ENCODE peak calls at places on chromosomes 6 and 20, in five cellular contexts. T is H1, W is HepG2, C is GM12878, R is K562. M is an unnamed sample.

GRCh38 chr6:119162134-119162761 is 83.8 kb upstream of the FAM184A start:
- DNase-seq in T (no peak), W (no peak), C (no peak), R (no peak), M (no peak)

GRCh38 chr6:12324096-12324495 is 33.9 kb downstream of the EDN1 start:
- DNase-seq in T (no peak), W (peak), C (no peak), R (no peak), M (peak)

GRCh38 chr20:38151455-38151854 is 13.6 kb downstream of the TGM2 start:
- DNase-seq in T (no peak), W (no peak), C (no peak), R (no peak), M (no peak)

GRCh38 chr20:31684153-31685003 is 38.3 kb downstream of the BCL2L1 start:
- DNase-seq in T (no peak), W (no peak), C (no peak), R (no peak), M (no peak)

GRCh38 chr6:26501482-26501986 is 1.4 kb downstream of the BTN1A1 start:
- DNase-seq in T (peak), W (no peak), C (no peak), R (no peak), M (no peak)

GRCh38 chr20:59955131-59955796 is 3.0 kb upstream of the CDH26 start:
- DNase-seq in T (no peak), W (peak), C (no peak), R (peak), M (peak)

GRCh38 chr20:2652724-2653510 is 485 bp downstream of the NOP56 start:
- DNase-seq in T (no peak), W (peak), C (no peak), R (no peak), M (no peak)

GRCh38 chr20:38550274-38550673 is 30.7 kb upstream of the ADIG start:
- DNase-seq in T (no peak), W (peak), C (no peak), R (no peak), M (no peak)

GRCh38 chr6:42281570-42281969 is 63.9 kb upstream of the MRPS10 start:
- DNase-seq in T (no peak), W (no peak), C (no peak), R (no peak), M (no peak)

GRCh38 chr6:134074151-134074712 is 21.8 kb upstream of the SLC2A12 start:
- DNase-seq in T (peak), W (peak), C (no peak), R (no peak), M (no peak)

GRCh38 chr6:142617158-142617557 is 315.4 kb downstream of the ADGRG6 start:
- DNase-seq in T (no peak), W (no peak), C (no peak), R (no peak), M (no peak)

GRCh38 chr20:51416532-51417244 is 125.8 kb downstream of the NFATC2 start:
- DNase-seq in T (no peak), W (no peak), C (no peak), R (no peak), M (no peak)

GRCh38 chr20:38779247-38780097 is 26.0 kb upstream of the PPP1R16B start:
- DNase-seq in T (peak), W (no peak), C (no peak), R (no peak), M (peak)

GRCh38 chr6:99885051-99885450 is 109.0 kb downstream of the MCHR2 start:
- DNase-seq in T (no peak), W (no peak), C (no peak), R (no peak), M (no peak)

GRCh38 chr6:38180586-38180985 is 361.1 kb downstream of the ZFAND3 start:
- DNase-seq in T (no peak), W (no peak), C (no peak), R (no peak), M (no peak)

GRCh38 chr6:124002377-124003081 is 198.9 kb downstream of the NKAIN2 start:
- DNase-seq in T (no peak), W (no peak), C (no peak), R (no peak), M (no peak)

GRCh38 chr6:154815938-154816820 is 83.0 kb downstream of the SCAF8 start:
- DNase-seq in T (no peak), W (no peak), C (no peak), R (no peak), M (no peak)

GRCh38 chr6:83518946-83519489 is 6.7 kb downstream of the PRSS35 start:
- DNase-seq in T (no peak), W (no peak), C (no peak), R (no peak), M (no peak)

GRCh38 chr20:58202039-58202438 is 26.4 kb downstream of the ANKRD60 start:
- DNase-seq in T (no peak), W (no peak), C (no peak), R (no peak), M (no peak)

GRCh38 chr20:41233976-41234514 is 83.5 kb downstream of the ZHX3 start:
- DNase-seq in T (no peak), W (no peak), C (no peak), R (no peak), M (no peak)

GRCh38 chr20:46028110-46028509 is 905 bp upstream of the SLC12A5 start:
- DNase-seq in T (no peak), W (no peak), C (no peak), R (no peak), M (no peak)

GRCh38 chr6:157604816-157605215 is 218.2 kb upstream of the SNX9 start:
- DNase-seq in T (no peak), W (no peak), C (no peak), R (no peak), M (no peak)

GRCh38 chr6:53043626-53044025 is 21.6 kb upstream of the FBXO9 start:
- DNase-seq in T (no peak), W (no peak), C (no peak), R (no peak), M (no peak)

GRCh38 chr6:47109281-47109680 is 67.1 kb upstream of the ADGRF1 start:
- DNase-seq in T (no peak), W (no peak), C (no peak), R (no peak), M (no peak)

GRCh38 chr20:2006452-2007381 is 12.9 kb upstream of the PDYN start:
- DNase-seq in T (no peak), W (peak), C (no peak), R (peak), M (peak)

DNA sequence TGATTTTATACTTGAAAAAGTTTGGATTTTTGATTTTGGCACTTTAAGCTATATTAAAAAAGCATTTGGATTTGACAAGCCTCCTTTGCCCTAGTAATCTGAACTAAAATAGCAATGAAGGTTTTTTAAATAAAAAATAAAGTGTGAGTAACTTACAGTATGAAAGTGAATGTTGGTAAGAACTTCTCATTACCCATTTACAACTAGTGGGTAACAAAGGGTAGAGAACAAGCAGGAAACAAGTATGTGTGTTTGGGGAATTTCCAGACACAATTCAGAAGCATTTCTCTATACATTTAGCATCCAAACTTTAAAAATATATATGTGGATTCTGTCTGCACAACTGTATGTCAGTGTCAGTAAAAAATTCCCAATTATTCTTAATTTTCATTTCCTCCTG is 2.9 kb downstream of the TMEM30A start:
- DNase-seq in T (no peak), W (no peak), C (no peak), R (no peak), M (no peak)
- H3K27ac ChIP-seq in T (no peak), W (no peak), C (peak), R (no peak), M (no peak)

GRCh38 chr20:4130404-4131189 is 115.2 kb upstream of the RNF24 start:
- DNase-seq in T (no peak), W (no peak), C (no peak), R (peak), M (no peak)
- TF ChIP-seq JUND in T (no peak), W (no peak), C (no peak), R (peak), M (peak)

GRCh38 chr6:148869589-148869988 is 122.8 kb downstream of the UST start:
- DNase-seq in T (no peak), W (no peak), C (no peak), R (no peak), M (no peak)

GRCh38 chr6:148868314-148868713 is 121.5 kb downstream of the UST start:
- DNase-seq in T (no peak), W (no peak), C (no peak), R (no peak), M (no peak)

GRCh38 chr6:148868901-148869300 is 122.1 kb downstream of the UST start:
- DNase-seq in T (no peak), W (no peak), C (no peak), R (no peak), M (no peak)

GRCh38 chr6:148866657-148867268 is 119.9 kb downstream of the UST start:
- DNase-seq in T (no peak), W (no peak), C (peak), R (no peak), M (no peak)

GRCh38 chr6:148867851-148868250 is 121.0 kb downstream of the UST start:
- DNase-seq in T (no peak), W (no peak), C (no peak), R (no peak), M (no peak)
- TF ChIP-seq ATF3 in T (no peak), W (no peak), C (no peak), R (no peak), M (no peak)

GRCh38 chr20:10597637-10598036 is 76.2 kb downstream of the JAG1 start:
- DNase-seq in T (no peak), W (no peak), C (no peak), R (no peak), M (no peak)
- H3K27ac ChIP-seq in T (no peak), W (no peak), C (no peak), R (no peak), M (peak)

GRCh38 chr6:214428-214827 is 77.9 kb upstream of the DUSP22 start:
- DNase-seq in T (no peak), W (no peak), C (no peak), R (no peak), M (no peak)

GRCh38 chr6:218153-219018 is 73.9 kb upstream of the DUSP22 start:
- DNase-seq in T (no peak), W (no peak), C (peak), R (no peak), M (no peak)

GRCh38 chr6:217048-217659 is 75.1 kb upstream of the DUSP22 start:
- DNase-seq in T (peak), W (peak), C (peak), R (peak), M (peak)

GRCh38 chr6:213284-213683 is 79.0 kb upstream of the DUSP22 start:
- DNase-seq in T (no peak), W (no peak), C (no peak), R (no peak), M (no peak)

DNA sequence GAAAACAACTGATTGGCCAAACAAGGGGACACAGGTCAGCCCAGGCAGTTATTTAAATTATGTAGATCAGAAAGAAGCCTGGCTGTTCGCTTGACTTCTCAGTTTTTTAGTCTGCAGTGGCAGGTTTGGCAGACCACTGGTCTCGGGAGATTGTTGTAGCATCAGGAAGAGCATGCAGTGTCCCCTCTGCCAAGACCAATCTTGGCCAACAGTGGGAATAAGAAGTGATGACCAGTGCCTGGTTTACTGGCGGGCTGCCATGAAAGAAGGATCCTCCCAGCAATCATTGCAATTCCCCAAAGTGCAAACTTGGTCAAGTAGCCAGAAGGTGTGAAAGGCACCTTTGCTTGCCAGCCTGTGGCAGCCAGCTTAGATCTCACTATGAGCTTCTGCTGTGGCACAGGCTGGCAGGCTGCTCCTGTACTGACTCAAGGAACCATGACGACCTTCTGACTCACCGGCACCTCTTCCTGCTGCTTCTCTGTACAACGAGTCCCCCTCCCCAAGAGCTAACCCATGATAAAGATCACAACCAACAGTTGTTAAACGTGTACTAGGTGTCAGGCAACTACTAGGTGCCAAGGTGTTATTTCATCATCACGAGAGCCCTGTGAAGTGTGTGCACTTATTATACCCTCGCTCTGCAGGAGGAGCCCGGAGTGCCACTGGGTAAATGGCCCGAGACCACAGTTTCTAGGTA is 76.8 kb upstream of the DUSP22 start:
- DNase-seq in T (no peak), W (no peak), C (peak), R (no peak), M (no peak)
- TF ChIP-seq JUND in T (no peak), W (no peak), C (no peak), R (no peak), M (no peak)